ENCODE peak calls at places on chromosomes 5 and 9, in eight cellular contexts. One of them, this sample, is unnamed.

GRCh38 chr9:87873607-87874319 is 8.9 kb upstream of the SPATA31E1 start:
- DNase-seq in stimulated activated CD4-positive, alpha-beta T cell treated with anti-CD3 and anti-CD28 coated beads, TNF-alpha, amount 100 ng/mL, for 4 hours: no peak
- DNase-seq in choroid plexus epithelial cell: peak
- DNase-seq in T47D: no peak
- DNase-seq in activated CD4-positive, CD25-positive, alpha-beta regulatory T cell treated with anti-CD3 and anti-CD28 coated beads, Interleukin-2, amount 50 U/mL, for 72 hours: no peak
- DNase-seq in sciatic nerve: no peak
- DNase-seq in activated CD8-positive, alpha-beta T cell treated with anti-CD3 and anti-CD28 coated beads for 36 hours: no peak
- DNase-seq in NCI-H2171 treated with DMSO at 0.1 percent for 48 hours: peak
- DNase-seq in this sample: no peak

GRCh38 chr5:147971472-147971871 is 65.1 kb upstream of the C5orf46 start:
- DNase-seq in T47D: no peak
- DNase-seq in activated CD8-positive, alpha-beta T cell treated with anti-CD3 and anti-CD28 coated beads for 36 hours: no peak
- DNase-seq in stimulated activated CD4-positive, alpha-beta T cell treated with anti-CD3 and anti-CD28 coated beads, TNF-alpha, amount 100 ng/mL, for 4 hours: no peak
- DNase-seq in choroid plexus epithelial cell: no peak
- DNase-seq in NCI-H2171 treated with DMSO at 0.1 percent for 48 hours: no peak
- DNase-seq in sciatic nerve: no peak
- DNase-seq in activated CD4-positive, CD25-positive, alpha-beta regulatory T cell treated with anti-CD3 and anti-CD28 coated beads, Interleukin-2, amount 50 U/mL, for 72 hours: no peak
- DNase-seq in this sample: no peak

GRCh38 chr5:141343242-141343952 is at the start of gene PCDHGA3:
- DNase-seq in activated CD4-positive, CD25-positive, alpha-beta regulatory T cell treated with anti-CD3 and anti-CD28 coated beads, Interleukin-2, amount 50 U/mL, for 72 hours: no peak
- DNase-seq in sciatic nerve: no peak
- DNase-seq in T47D: peak
- DNase-seq in NCI-H2171 treated with DMSO at 0.1 percent for 48 hours: peak
- DNase-seq in stimulated activated CD4-positive, alpha-beta T cell treated with anti-CD3 and anti-CD28 coated beads, TNF-alpha, amount 100 ng/mL, for 4 hours: no peak
- DNase-seq in activated CD8-positive, alpha-beta T cell treated with anti-CD3 and anti-CD28 coated beads for 36 hours: peak
- DNase-seq in choroid plexus epithelial cell: peak
- DNase-seq in this sample: no peak

GRCh38 chr5:65481171-65481575 is 547 bp downstream of the ADAMTS6 start:
- DNase-seq in activated CD4-positive, CD25-positive, alpha-beta regulatory T cell treated with anti-CD3 and anti-CD28 coated beads, Interleukin-2, amount 50 U/mL, for 72 hours: no peak
- DNase-seq in sciatic nerve: no peak
- DNase-seq in activated CD8-positive, alpha-beta T cell treated with anti-CD3 and anti-CD28 coated beads for 36 hours: no peak
- DNase-seq in NCI-H2171 treated with DMSO at 0.1 percent for 48 hours: no peak
- DNase-seq in choroid plexus epithelial cell: peak
- DNase-seq in T47D: no peak
- DNase-seq in stimulated activated CD4-positive, alpha-beta T cell treated with anti-CD3 and anti-CD28 coated beads, TNF-alpha, amount 100 ng/mL, for 4 hours: no peak
- DNase-seq in this sample: no peak

GRCh38 chr9:71768388-71769174 is at the start of gene CEMIP2:
- DNase-seq in T47D: peak
- DNase-seq in activated CD4-positive, CD25-positive, alpha-beta regulatory T cell treated with anti-CD3 and anti-CD28 coated beads, Interleukin-2, amount 50 U/mL, for 72 hours: peak
- DNase-seq in sciatic nerve: peak
- DNase-seq in stimulated activated CD4-positive, alpha-beta T cell treated with anti-CD3 and anti-CD28 coated beads, TNF-alpha, amount 100 ng/mL, for 4 hours: peak
- DNase-seq in choroid plexus epithelial cell: peak
- DNase-seq in activated CD8-positive, alpha-beta T cell treated with anti-CD3 and anti-CD28 coated beads for 36 hours: peak
- DNase-seq in NCI-H2171 treated with DMSO at 0.1 percent for 48 hours: peak
- DNase-seq in this sample: peak

GRCh38 chr9:123687246-123687721 is 242.6 kb downstream of the DENND1A start:
- DNase-seq in choroid plexus epithelial cell: peak
- DNase-seq in NCI-H2171 treated with DMSO at 0.1 percent for 48 hours: peak
- DNase-seq in activated CD4-positive, CD25-positive, alpha-beta regulatory T cell treated with anti-CD3 and anti-CD28 coated beads, Interleukin-2, amount 50 U/mL, for 72 hours: no peak
- DNase-seq in sciatic nerve: no peak
- DNase-seq in stimulated activated CD4-positive, alpha-beta T cell treated with anti-CD3 and anti-CD28 coated beads, TNF-alpha, amount 100 ng/mL, for 4 hours: no peak
- DNase-seq in activated CD8-positive, alpha-beta T cell treated with anti-CD3 and anti-CD28 coated beads for 36 hours: no peak
- DNase-seq in T47D: peak
- DNase-seq in this sample: no peak

GRCh38 chr5:175444060-175444904 is at the start of gene DRD1:
- DNase-seq in T47D: peak
- DNase-seq in activated CD8-positive, alpha-beta T cell treated with anti-CD3 and anti-CD28 coated beads for 36 hours: peak
- DNase-seq in sciatic nerve: no peak
- DNase-seq in stimulated activated CD4-positive, alpha-beta T cell treated with anti-CD3 and anti-CD28 coated beads, TNF-alpha, amount 100 ng/mL, for 4 hours: peak
- DNase-seq in activated CD4-positive, CD25-positive, alpha-beta regulatory T cell treated with anti-CD3 and anti-CD28 coated beads, Interleukin-2, amount 50 U/mL, for 72 hours: peak
- DNase-seq in NCI-H2171 treated with DMSO at 0.1 percent for 48 hours: no peak
- DNase-seq in choroid plexus epithelial cell: peak
- DNase-seq in this sample: peak

GRCh38 chr5:72476721-72477120 is 30.5 kb downstream of the ZNF366 start:
- DNase-seq in activated CD8-positive, alpha-beta T cell treated with anti-CD3 and anti-CD28 coated beads for 36 hours: no peak
- DNase-seq in sciatic nerve: no peak
- DNase-seq in stimulated activated CD4-positive, alpha-beta T cell treated with anti-CD3 and anti-CD28 coated beads, TNF-alpha, amount 100 ng/mL, for 4 hours: no peak
- DNase-seq in T47D: no peak
- DNase-seq in NCI-H2171 treated with DMSO at 0.1 percent for 48 hours: no peak
- DNase-seq in choroid plexus epithelial cell: no peak
- DNase-seq in activated CD4-positive, CD25-positive, alpha-beta regulatory T cell treated with anti-CD3 and anti-CD28 coated beads, Interleukin-2, amount 50 U/mL, for 72 hours: no peak
- DNase-seq in this sample: no peak

GRCh38 chr5:93579561-93580386 is 1.2 kb downstream of the NR2F1-AS1 start:
- DNase-seq in T47D: peak
- DNase-seq in activated CD8-positive, alpha-beta T cell treated with anti-CD3 and anti-CD28 coated beads for 36 hours: no peak
- DNase-seq in choroid plexus epithelial cell: peak
- DNase-seq in sciatic nerve: peak
- DNase-seq in activated CD4-positive, CD25-positive, alpha-beta regulatory T cell treated with anti-CD3 and anti-CD28 coated beads, Interleukin-2, amount 50 U/mL, for 72 hours: peak
- DNase-seq in NCI-H2171 treated with DMSO at 0.1 percent for 48 hours: peak
- DNase-seq in stimulated activated CD4-positive, alpha-beta T cell treated with anti-CD3 and anti-CD28 coated beads, TNF-alpha, amount 100 ng/mL, for 4 hours: no peak
- DNase-seq in this sample: no peak

GRCh38 chr5:78803386-78803785 is 154.8 kb upstream of the LHFPL2 start:
- DNase-seq in activated CD8-positive, alpha-beta T cell treated with anti-CD3 and anti-CD28 coated beads for 36 hours: no peak
- DNase-seq in NCI-H2171 treated with DMSO at 0.1 percent for 48 hours: no peak
- DNase-seq in sciatic nerve: peak
- DNase-seq in T47D: no peak
- DNase-seq in stimulated activated CD4-positive, alpha-beta T cell treated with anti-CD3 and anti-CD28 coated beads, TNF-alpha, amount 100 ng/mL, for 4 hours: no peak
- DNase-seq in activated CD4-positive, CD25-positive, alpha-beta regulatory T cell treated with anti-CD3 and anti-CD28 coated beads, Interleukin-2, amount 50 U/mL, for 72 hours: no peak
- DNase-seq in choroid plexus epithelial cell: peak
- DNase-seq in this sample: no peak

GRCh38 chr9:114207845-114208244 is 52.5 kb downstream of the COL27A1 start:
- DNase-seq in activated CD8-positive, alpha-beta T cell treated with anti-CD3 and anti-CD28 coated beads for 36 hours: no peak
- DNase-seq in sciatic nerve: no peak
- DNase-seq in stimulated activated CD4-positive, alpha-beta T cell treated with anti-CD3 and anti-CD28 coated beads, TNF-alpha, amount 100 ng/mL, for 4 hours: no peak
- DNase-seq in T47D: peak
- DNase-seq in NCI-H2171 treated with DMSO at 0.1 percent for 48 hours: no peak
- DNase-seq in activated CD4-positive, CD25-positive, alpha-beta regulatory T cell treated with anti-CD3 and anti-CD28 coated beads, Interleukin-2, amount 50 U/mL, for 72 hours: no peak
- DNase-seq in choroid plexus epithelial cell: no peak
- DNase-seq in this sample: no peak

GRCh38 chr9:89256690-89257089 is 54.3 kb upstream of the CKS2 start:
- DNase-seq in activated CD8-positive, alpha-beta T cell treated with anti-CD3 and anti-CD28 coated beads for 36 hours: no peak
- DNase-seq in sciatic nerve: no peak
- DNase-seq in activated CD4-positive, CD25-positive, alpha-beta regulatory T cell treated with anti-CD3 and anti-CD28 coated beads, Interleukin-2, amount 50 U/mL, for 72 hours: no peak
- DNase-seq in T47D: no peak
- DNase-seq in choroid plexus epithelial cell: no peak
- DNase-seq in stimulated activated CD4-positive, alpha-beta T cell treated with anti-CD3 and anti-CD28 coated beads, TNF-alpha, amount 100 ng/mL, for 4 hours: no peak
- DNase-seq in NCI-H2171 treated with DMSO at 0.1 percent for 48 hours: peak
- DNase-seq in this sample: no peak

GRCh38 chr5:180026320-180026719 is 45.2 kb downstream of the RNF130 start:
- DNase-seq in stimulated activated CD4-positive, alpha-beta T cell treated with anti-CD3 and anti-CD28 coated beads, TNF-alpha, amount 100 ng/mL, for 4 hours: no peak
- DNase-seq in NCI-H2171 treated with DMSO at 0.1 percent for 48 hours: no peak
- DNase-seq in sciatic nerve: no peak
- DNase-seq in T47D: peak
- DNase-seq in choroid plexus epithelial cell: peak
- DNase-seq in activated CD4-positive, CD25-positive, alpha-beta regulatory T cell treated with anti-CD3 and anti-CD28 coated beads, Interleukin-2, amount 50 U/mL, for 72 hours: no peak
- DNase-seq in activated CD8-positive, alpha-beta T cell treated with anti-CD3 and anti-CD28 coated beads for 36 hours: no peak
- DNase-seq in this sample: no peak

GRCh38 chr5:16510123-16510522 is 44.5 kb upstream of the ZNF622 start:
- DNase-seq in NCI-H2171 treated with DMSO at 0.1 percent for 48 hours: no peak
- DNase-seq in choroid plexus epithelial cell: no peak
- DNase-seq in T47D: no peak
- DNase-seq in activated CD8-positive, alpha-beta T cell treated with anti-CD3 and anti-CD28 coated beads for 36 hours: no peak
- DNase-seq in sciatic nerve: no peak
- DNase-seq in activated CD4-positive, CD25-positive, alpha-beta regulatory T cell treated with anti-CD3 and anti-CD28 coated beads, Interleukin-2, amount 50 U/mL, for 72 hours: no peak
- DNase-seq in stimulated activated CD4-positive, alpha-beta T cell treated with anti-CD3 and anti-CD28 coated beads, TNF-alpha, amount 100 ng/mL, for 4 hours: no peak
- DNase-seq in this sample: no peak

GRCh38 chr5:57417981-57418380 is 64.6 kb downstream of the ACTBL2 start:
- DNase-seq in NCI-H2171 treated with DMSO at 0.1 percent for 48 hours: no peak
- DNase-seq in stimulated activated CD4-positive, alpha-beta T cell treated with anti-CD3 and anti-CD28 coated beads, TNF-alpha, amount 100 ng/mL, for 4 hours: no peak
- DNase-seq in T47D: no peak
- DNase-seq in activated CD8-positive, alpha-beta T cell treated with anti-CD3 and anti-CD28 coated beads for 36 hours: no peak
- DNase-seq in activated CD4-positive, CD25-positive, alpha-beta regulatory T cell treated with anti-CD3 and anti-CD28 coated beads, Interleukin-2, amount 50 U/mL, for 72 hours: no peak
- DNase-seq in sciatic nerve: no peak
- DNase-seq in choroid plexus epithelial cell: no peak
- DNase-seq in this sample: no peak

GRCh38 chr9:81685763-81686613 is 3.4 kb downstream of the TLE1 start:
- DNase-seq in sciatic nerve: no peak
- DNase-seq in activated CD4-positive, CD25-positive, alpha-beta regulatory T cell treated with anti-CD3 and anti-CD28 coated beads, Interleukin-2, amount 50 U/mL, for 72 hours: no peak
- DNase-seq in choroid plexus epithelial cell: peak
- DNase-seq in stimulated activated CD4-positive, alpha-beta T cell treated with anti-CD3 and anti-CD28 coated beads, TNF-alpha, amount 100 ng/mL, for 4 hours: no peak
- DNase-seq in NCI-H2171 treated with DMSO at 0.1 percent for 48 hours: no peak
- DNase-seq in activated CD8-positive, alpha-beta T cell treated with anti-CD3 and anti-CD28 coated beads for 36 hours: no peak
- DNase-seq in T47D: peak
- DNase-seq in this sample: no peak

GRCh38 chr5:60652206-60652605 is 47.8 kb downstream of the DEPDC1B start:
- DNase-seq in activated CD4-positive, CD25-positive, alpha-beta regulatory T cell treated with anti-CD3 and anti-CD28 coated beads, Interleukin-2, amount 50 U/mL, for 72 hours: no peak
- DNase-seq in sciatic nerve: no peak
- DNase-seq in stimulated activated CD4-positive, alpha-beta T cell treated with anti-CD3 and anti-CD28 coated beads, TNF-alpha, amount 100 ng/mL, for 4 hours: no peak
- DNase-seq in NCI-H2171 treated with DMSO at 0.1 percent for 48 hours: no peak
- DNase-seq in activated CD8-positive, alpha-beta T cell treated with anti-CD3 and anti-CD28 coated beads for 36 hours: no peak
- DNase-seq in choroid plexus epithelial cell: peak
- DNase-seq in T47D: no peak
- DNase-seq in this sample: no peak

GRCh38 chr5:154652746-154653417 is 102.3 kb upstream of the LARP1 start:
- DNase-seq in sciatic nerve: no peak
- DNase-seq in activated CD8-positive, alpha-beta T cell treated with anti-CD3 and anti-CD28 coated beads for 36 hours: no peak
- DNase-seq in stimulated activated CD4-positive, alpha-beta T cell treated with anti-CD3 and anti-CD28 coated beads, TNF-alpha, amount 100 ng/mL, for 4 hours: no peak
- DNase-seq in activated CD4-positive, CD25-positive, alpha-beta regulatory T cell treated with anti-CD3 and anti-CD28 coated beads, Interleukin-2, amount 50 U/mL, for 72 hours: no peak
- DNase-seq in choroid plexus epithelial cell: peak
- DNase-seq in NCI-H2171 treated with DMSO at 0.1 percent for 48 hours: peak
- DNase-seq in T47D: no peak
- DNase-seq in this sample: no peak

GRCh38 chr5:96807099-96807654 is 568 bp downstream of the ERAP1 start:
- DNase-seq in activated CD8-positive, alpha-beta T cell treated with anti-CD3 and anti-CD28 coated beads for 36 hours: peak
- DNase-seq in stimulated activated CD4-positive, alpha-beta T cell treated with anti-CD3 and anti-CD28 coated beads, TNF-alpha, amount 100 ng/mL, for 4 hours: no peak
- DNase-seq in NCI-H2171 treated with DMSO at 0.1 percent for 48 hours: peak
- DNase-seq in choroid plexus epithelial cell: peak
- DNase-seq in sciatic nerve: peak
- DNase-seq in T47D: peak
- DNase-seq in activated CD4-positive, CD25-positive, alpha-beta regulatory T cell treated with anti-CD3 and anti-CD28 coated beads, Interleukin-2, amount 50 U/mL, for 72 hours: peak
- DNase-seq in this sample: no peak

GRCh38 chr9:108213516-108213915 is 642.3 kb downstream of the ACTL7B start:
- DNase-seq in stimulated activated CD4-positive, alpha-beta T cell treated with anti-CD3 and anti-CD28 coated beads, TNF-alpha, amount 100 ng/mL, for 4 hours: no peak
- DNase-seq in NCI-H2171 treated with DMSO at 0.1 percent for 48 hours: no peak
- DNase-seq in activated CD4-positive, CD25-positive, alpha-beta regulatory T cell treated with anti-CD3 and anti-CD28 coated beads, Interleukin-2, amount 50 U/mL, for 72 hours: no peak
- DNase-seq in T47D: no peak
- DNase-seq in sciatic nerve: no peak
- DNase-seq in choroid plexus epithelial cell: no peak
- DNase-seq in activated CD8-positive, alpha-beta T cell treated with anti-CD3 and anti-CD28 coated beads for 36 hours: no peak
- DNase-seq in this sample: no peak

GRCh38 chr5:107937710-107938355 is 267.1 kb upstream of the EFNA5 start:
- DNase-seq in NCI-H2171 treated with DMSO at 0.1 percent for 48 hours: peak
- DNase-seq in activated CD4-positive, CD25-positive, alpha-beta regulatory T cell treated with anti-CD3 and anti-CD28 coated beads, Interleukin-2, amount 50 U/mL, for 72 hours: no peak
- DNase-seq in T47D: no peak
- DNase-seq in choroid plexus epithelial cell: no peak
- DNase-seq in sciatic nerve: no peak
- DNase-seq in stimulated activated CD4-positive, alpha-beta T cell treated with anti-CD3 and anti-CD28 coated beads, TNF-alpha, amount 100 ng/mL, for 4 hours: no peak
- DNase-seq in activated CD8-positive, alpha-beta T cell treated with anti-CD3 and anti-CD28 coated beads for 36 hours: no peak
- DNase-seq in this sample: no peak